ENCODE peak calls at places on chromosomes 4 and X, in nine cellular contexts. P is breast epithelium; T is fibroblast of lung; J is upper lobe of right lung; Z is left ventricle myocardium inferior; H is heart right ventricle; B is prostate gland; M is naive thymus-derived CD4-positive, alpha-beta T cell; G is A673. U is an unnamed sample.

GRCh38 chrX:151543706-151544105 is 19.8 kb upstream of the PASD1 start:
- DNase-seq in P (no peak), T (no peak), J (no peak), Z (no peak), H (no peak), B (no peak), M (no peak), G (no peak), U (peak)

GRCh38 chr4:88823058-88823919 is 125.7 kb upstream of the NAP1L5 start:
- DNase-seq in P (peak), T (peak), J (peak), Z (peak), H (peak), B (peak), M (peak), G (peak), U (peak)

GRCh38 chr4:244471-244870 is 60.8 kb downstream of the ZNF732 start:
- DNase-seq in P (no peak), T (peak), J (no peak), Z (no peak), H (peak), B (no peak), M (peak), G (peak), U (no peak)

GRCh38 chr4:78293841-78294301 is 236.7 kb downstream of the FRAS1 start:
- DNase-seq in P (no peak), T (peak), J (no peak), Z (no peak), H (no peak), B (peak), M (no peak), G (no peak), U (no peak)

GRCh38 chrX:39418936-39419659 is 617.8 kb downstream of the MID1IP1 start:
- DNase-seq in P (no peak), T (no peak), J (no peak), Z (peak), H (peak), B (no peak), M (no peak), G (peak), U (no peak)

GRCh38 chr4:48654015-48654664 is 125.9 kb downstream of the FRYL start:
- DNase-seq in P (no peak), T (peak), J (no peak), Z (no peak), H (no peak), B (no peak), M (no peak), G (peak), U (no peak)

GRCh38 chr4:109332926-109333464 is 30.5 kb upstream of the COL25A1 start:
- DNase-seq in P (no peak), T (no peak), J (no peak), Z (no peak), H (no peak), B (no peak), M (no peak), G (peak), U (no peak)

GRCh38 chrX:22116585-22117546 is 84.7 kb downstream of the PHEX start:
- DNase-seq in P (no peak), T (no peak), J (no peak), Z (no peak), H (no peak), B (no peak), M (no peak), G (no peak), U (no peak)

GRCh38 chr4:11194431-11194830 is 234.3 kb downstream of the HS3ST1 start:
- DNase-seq in P (no peak), T (no peak), J (no peak), Z (no peak), H (no peak), B (no peak), M (no peak), G (no peak), U (no peak)

GRCh38 chrX:105715746-105716145 is 106.6 kb upstream of the NRK start:
- DNase-seq in P (no peak), T (no peak), J (no peak), Z (no peak), H (no peak), B (no peak), M (no peak), G (no peak), U (no peak)

GRCh38 chr4:128468485-128468989 is 180.9 kb upstream of the PGRMC2 start:
- DNase-seq in P (no peak), T (peak), J (no peak), Z (no peak), H (peak), B (peak), M (no peak), G (peak), U (peak)

GRCh38 chr4:147599764-147600163 is 17.4 kb upstream of the TMEM184C start:
- DNase-seq in P (no peak), T (no peak), J (no peak), Z (no peak), H (no peak), B (no peak), M (no peak), G (no peak), U (no peak)

GRCh38 chrX:63855896-63856295 is 70.9 kb upstream of the ARHGEF9 start:
- DNase-seq in P (no peak), T (peak), J (no peak), Z (no peak), H (no peak), B (no peak), M (no peak), G (no peak), U (no peak)

GRCh38 chr4:14792702-14793227 is 209.5 kb upstream of the CPEB2 start:
- DNase-seq in P (no peak), T (no peak), J (no peak), Z (no peak), H (no peak), B (no peak), M (no peak), G (no peak), U (peak)

GRCh38 chrX:71067727-71068051 is 445 bp downstream of the SNX12 start:
- DNase-seq in P (no peak), T (no peak), J (no peak), Z (no peak), H (no peak), B (no peak), M (no peak), G (peak), U (no peak)

GRCh38 chr4:1207157-1207470 is 34.7 kb upstream of the SPON2 start:
- DNase-seq in P (peak), T (no peak), J (peak), Z (peak), H (no peak), B (no peak), M (no peak), G (no peak), U (no peak)

GRCh38 chrX:119455264-119455663 is 13.0 kb upstream of the SLC25A5 start:
- DNase-seq in P (no peak), T (peak), J (no peak), Z (no peak), H (no peak), B (no peak), M (no peak), G (no peak), U (peak)

GRCh38 chr4:105550641-105551040 is 1.8 kb upstream of the ARHGEF38 start:
- DNase-seq in P (no peak), T (peak), J (no peak), Z (no peak), H (no peak), B (no peak), M (no peak), G (no peak), U (no peak)

GRCh38 chr4:3045500-3045850 is 28.9 kb downstream of the HTT-AS start:
- DNase-seq in P (no peak), T (peak), J (peak), Z (peak), H (no peak), B (no peak), M (peak), G (no peak), U (no peak)

GRCh38 chrX:153971124-153971631 is 440 bp downstream of the HCFC1 start:
- DNase-seq in P (peak), T (peak), J (peak), Z (peak), H (peak), B (peak), M (peak), G (peak), U (no peak)

GRCh38 chr4:4541040-4541631 is 712 bp downstream of the STX18 start:
- DNase-seq in P (no peak), T (peak), J (peak), Z (no peak), H (peak), B (no peak), M (peak), G (no peak), U (peak)

GRCh38 chr4:119299221-119300071 is 22.5 kb downstream of the FABP2 start:
- DNase-seq in P (no peak), T (peak), J (no peak), Z (no peak), H (no peak), B (no peak), M (no peak), G (peak), U (no peak)
- H3K27ac ChIP-seq in P (peak), T (peak), J (peak), Z (peak), H (peak), B (peak), M (peak), G (peak), U (peak)

GRCh38 chr4:99893991-99894981 is at the start of gene LAMTOR3:
- DNase-seq in P (peak), T (peak), J (peak), Z (peak), H (peak), B (peak), M (peak), G (peak), U (peak)

GRCh38 chr4:99894998-99895397 is 771 bp upstream of the LAMTOR3 start:
- DNase-seq in P (no peak), T (no peak), J (no peak), Z (no peak), H (no peak), B (peak), M (no peak), G (no peak), U (no peak)

GRCh38 chr4:99887837-99888236 is 6.4 kb downstream of the LAMTOR3 start:
- DNase-seq in P (no peak), T (peak), J (no peak), Z (no peak), H (no peak), B (no peak), M (no peak), G (no peak), U (no peak)

GRCh38 chr4:99893029-99893428 is 1.2 kb downstream of the LAMTOR3 start:
- DNase-seq in P (no peak), T (no peak), J (no peak), Z (no peak), H (no peak), B (no peak), M (no peak), G (no peak), U (no peak)
- H3K27ac ChIP-seq in P (no peak), T (no peak), J (no peak), Z (no peak), H (no peak), B (no peak), M (peak), G (peak), U (peak)

DNA sequence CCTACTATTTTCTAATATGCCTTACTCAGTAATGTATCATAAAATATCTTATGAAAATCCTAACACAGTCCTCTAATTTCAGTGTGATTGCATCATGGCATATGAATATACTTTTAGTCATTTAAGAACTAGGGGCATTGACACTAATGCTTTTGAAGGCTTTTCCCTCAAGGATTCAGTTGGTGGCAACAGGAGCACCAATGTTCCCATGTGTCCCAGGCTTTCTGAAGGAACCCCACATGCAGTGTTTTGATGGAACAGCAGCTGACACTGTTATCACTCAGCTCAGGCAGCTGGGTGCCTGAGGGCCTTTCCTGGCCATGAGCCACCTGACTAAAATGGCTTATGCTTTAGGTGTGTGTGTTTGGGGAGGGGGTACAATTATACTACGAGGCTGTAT is 348.3 kb downstream of the ARHGAP24 start:
- DNase-seq in P (no peak), T (peak), J (no peak), Z (no peak), H (peak), B (no peak), M (no peak), G (peak), U (no peak)
- H3K27ac ChIP-seq in P (no peak), T (peak), J (no peak), Z (peak), H (peak), B (no peak), M (no peak), G (no peak), U (peak)

DNA sequence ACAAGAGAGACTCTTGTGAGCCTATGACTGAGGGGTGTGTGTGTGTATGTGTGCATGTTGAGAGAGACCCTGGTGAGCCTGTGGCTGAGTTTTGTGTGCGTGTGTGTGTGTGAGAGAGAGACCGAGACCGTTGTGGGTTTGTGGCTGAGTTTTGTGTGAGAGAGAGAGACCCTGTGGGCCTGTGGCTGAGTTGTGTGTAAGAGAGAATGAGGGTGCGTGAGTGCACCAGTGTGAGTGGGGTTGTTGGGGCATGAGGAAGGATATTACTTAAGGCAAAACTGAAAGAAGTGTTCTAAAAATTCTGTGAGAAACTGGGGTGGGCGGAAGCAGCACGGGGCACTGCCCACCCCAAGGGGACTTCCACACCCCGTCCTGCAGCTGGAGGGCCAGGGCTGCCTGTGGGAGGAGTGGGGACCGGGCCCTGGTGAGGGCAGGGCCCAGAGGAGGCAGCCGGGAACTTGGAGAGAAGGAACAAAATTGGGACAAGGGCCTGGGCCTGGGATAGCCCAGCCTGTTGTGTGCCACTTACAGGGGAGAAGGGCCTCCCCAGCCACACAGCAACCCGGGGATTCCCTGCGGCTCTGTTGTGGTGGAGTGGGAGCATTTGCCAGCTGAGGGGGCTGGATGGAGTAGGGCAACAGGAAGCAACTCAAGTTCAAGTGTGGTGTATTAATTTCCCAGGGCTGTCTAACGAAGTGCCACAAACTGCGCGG is 22.0 kb downstream of the TMEM131L start:
- DNase-seq in P (no peak), T (peak), J (peak), Z (no peak), H (no peak), B (no peak), M (peak), G (no peak), U (no peak)
- H3K27ac ChIP-seq in P (peak), T (peak), J (peak), Z (peak), H (peak), B (no peak), M (peak), G (peak), U (peak)

GRCh38 chr4:76489799-76490176 is 54.8 kb downstream of the SHROOM3 start:
- DNase-seq in P (no peak), T (no peak), J (no peak), Z (no peak), H (no peak), B (no peak), M (no peak), G (no peak), U (no peak)
- H3K27ac ChIP-seq in P (no peak), T (no peak), J (no peak), Z (no peak), H (no peak), B (no peak), M (no peak), G (no peak), U (no peak)

DNA sequence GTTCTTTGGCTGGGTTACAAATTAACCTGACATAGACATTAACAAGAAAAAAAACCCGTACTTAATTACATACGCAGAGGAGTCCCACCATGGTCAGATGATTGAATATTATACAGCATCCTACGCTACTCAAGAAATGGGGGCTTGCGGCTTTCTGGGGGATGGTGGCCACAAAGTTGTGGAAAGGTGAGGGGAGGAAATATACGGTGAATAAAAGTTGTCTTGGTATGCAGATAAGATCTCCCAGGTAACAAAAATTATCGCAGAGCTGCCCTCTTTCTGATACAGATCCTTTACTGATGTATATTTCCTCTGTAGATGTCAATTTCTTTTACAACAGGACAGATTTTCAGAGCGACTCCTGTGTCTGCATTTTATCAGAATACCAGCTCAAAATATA is 890 bp downstream of the DCAF16 start:
- DNase-seq in P (no peak), T (no peak), J (no peak), Z (no peak), H (no peak), B (no peak), M (peak), G (no peak), U (no peak)
- H3K27ac ChIP-seq in P (peak), T (peak), J (peak), Z (peak), H (peak), B (peak), M (peak), G (peak), U (peak)

GRCh38 chr4:169627307-169627706 is 6.9 kb downstream of the CLCN3 start:
- DNase-seq in P (no peak), T (no peak), J (no peak), Z (no peak), H (no peak), B (no peak), M (no peak), G (no peak), U (no peak)

GRCh38 chr4:169628579-169628978 is 8.2 kb downstream of the CLCN3 start:
- DNase-seq in P (no peak), T (no peak), J (no peak), Z (no peak), H (no peak), B (no peak), M (no peak), G (no peak), U (no peak)

GRCh38 chr4:169630069-169630468 is 9.7 kb downstream of the CLCN3 start:
- DNase-seq in P (no peak), T (no peak), J (no peak), Z (no peak), H (no peak), B (no peak), M (no peak), G (no peak), U (no peak)

GRCh38 chr4:169625886-169626285 is 5.5 kb downstream of the CLCN3 start:
- DNase-seq in P (no peak), T (no peak), J (no peak), Z (no peak), H (no peak), B (no peak), M (no peak), G (no peak), U (no peak)

DNA sequence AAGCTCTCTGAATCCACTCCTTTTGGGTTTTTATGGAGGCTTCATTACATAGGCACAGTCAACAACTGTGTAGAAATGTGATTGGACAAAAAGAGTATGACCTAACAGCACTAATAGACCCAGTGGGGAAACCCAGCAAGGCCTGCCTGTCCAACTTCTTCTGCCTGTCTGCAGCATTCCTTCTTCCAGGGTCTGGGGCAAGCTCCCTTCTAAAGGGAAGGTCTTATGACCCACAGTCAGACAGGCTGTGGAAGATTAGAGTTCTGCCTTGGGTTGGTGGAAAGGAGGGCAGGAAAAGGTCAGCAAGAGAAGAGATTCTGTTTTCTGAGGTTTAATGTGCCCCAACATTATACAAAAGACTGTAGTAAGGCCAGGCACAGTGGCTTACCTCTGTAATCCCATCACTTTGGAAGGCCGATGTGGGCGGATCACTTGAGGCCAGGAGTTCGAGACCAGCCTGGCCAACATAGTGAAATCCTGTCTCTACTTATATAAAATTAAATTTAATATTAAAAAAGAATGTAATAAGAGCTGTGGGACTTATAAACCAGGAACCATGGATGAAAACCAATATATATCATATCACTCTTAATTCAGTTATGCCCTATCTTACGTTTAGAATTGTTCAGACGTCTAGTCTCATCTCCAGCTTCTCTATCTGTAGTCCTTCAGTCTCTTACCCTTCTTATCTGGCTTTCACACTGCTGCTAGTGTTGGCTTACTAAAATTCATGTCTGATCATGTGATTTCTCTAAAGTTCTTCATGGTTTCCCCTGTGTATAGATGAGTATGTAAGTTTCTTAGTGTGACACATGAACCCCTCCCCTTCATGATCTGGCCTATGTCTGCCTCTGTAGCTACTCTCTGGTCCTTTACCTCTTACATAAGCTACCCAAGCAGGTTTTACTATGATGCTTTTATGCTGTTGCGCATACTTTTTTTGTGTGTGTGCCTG is 6.2 kb downstream of the CLCN3 start:
- DNase-seq in P (no peak), T (no peak), J (no peak), Z (no peak), H (no peak), B (no peak), M (no peak), G (no peak), U (no peak)
- H3K27ac ChIP-seq in P (no peak), T (no peak), J (no peak), Z (peak), H (peak), B (no peak), M (no peak), G (no peak), U (no peak)

DNA sequence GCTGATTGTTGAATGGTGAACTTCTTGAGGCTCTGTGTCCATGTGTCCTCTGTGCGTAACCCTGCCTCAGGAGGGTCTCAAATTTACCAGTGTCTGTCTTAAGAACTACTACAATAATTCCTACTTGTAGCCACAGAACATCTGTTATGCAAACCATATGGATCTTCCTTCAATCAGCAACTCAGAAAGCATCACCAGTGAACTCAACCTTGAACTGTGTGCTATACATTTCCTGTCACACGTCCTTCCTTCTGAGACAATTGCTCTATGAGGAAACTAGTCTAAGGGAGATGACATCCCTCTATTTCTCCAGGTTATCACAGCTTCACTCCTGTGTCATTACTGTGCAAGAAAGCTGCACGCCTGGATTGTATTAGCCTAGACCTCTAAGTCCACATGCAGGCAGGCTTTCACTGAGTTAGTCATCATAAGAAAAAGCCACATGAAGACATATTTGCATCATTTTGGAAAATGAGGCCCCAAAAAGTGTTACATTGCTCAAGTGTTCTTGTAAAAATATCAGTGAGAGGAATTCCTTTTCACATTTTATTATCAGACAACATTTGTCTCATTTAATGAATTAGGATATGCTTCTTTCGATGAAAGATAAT is 157.8 kb downstream of the AFF2 start:
- DNase-seq in P (no peak), T (no peak), J (no peak), Z (no peak), H (no peak), B (no peak), M (no peak), G (no peak), U (no peak)
- H3K27ac ChIP-seq in P (no peak), T (no peak), J (no peak), Z (no peak), H (no peak), B (no peak), M (no peak), G (no peak), U (no peak)

U was measured in epithelial cell of prostate.